ENCODE peak calls at places on chromosomes 12 and 14, in four cellular contexts. D, U, X and B are unnamed samples. For H3K27me3, the result is how much of the 10 kb centered on the place peaks cover.

GRCh38 chr14:64711039-64711438 is 6.8 kb downstream of the PLEKHG3 start:
- DNase-seq in X (peak), D (no peak), U (no peak), B (peak)

GRCh38 chr14:105863296-105864108 is 337.1 kb downstream of the TMEM121 start:
- DNase-seq in U (no peak), X (peak), D (peak), B (peak)

GRCh38 chr14:103905861-103906456 is 22.3 kb upstream of the TDRD9 start:
- DNase-seq in U (no peak), X (no peak), D (no peak), B (no peak)

GRCh38 chr14:30553311-30553989 is 5.5 kb upstream of the G2E3 start:
- DNase-seq in X (no peak), D (no peak), U (no peak), B (no peak)

GRCh38 chr14:93084866-93085857 is 30.6 kb downstream of the ITPK1 start:
- DNase-seq in D (no peak), U (no peak), X (no peak), B (no peak)

GRCh38 chr14:39491134-39491541 is 58.9 kb upstream of the FBXO33 start:
- DNase-seq in X (no peak), U (no peak), D (no peak), B (no peak)

GRCh38 chr12:65881348-65881961 is 57.2 kb downstream of the HMGA2 start:
- DNase-seq in X (peak), D (peak), U (no peak), B (peak)

GRCh38 chr14:64060648-64061096 is 207.9 kb downstream of the SYNE2 start:
- DNase-seq in X (no peak), U (no peak), D (no peak), B (no peak)

GRCh38 chr12:120902846-120903381 is 1.2 kb downstream of the SPPL3 start:
- DNase-seq in D (no peak), U (no peak), X (no peak), B (no peak)

GRCh38 chr14:74634964-74635363 is 22.9 kb upstream of the LTBP2 start:
- DNase-seq in D (no peak), U (no peak), X (no peak), B (no peak)

GRCh38 chr14:34063470-34064164 is 112.7 kb upstream of the EGLN3 start:
- DNase-seq in D (no peak), X (no peak), U (no peak), B (no peak)

GRCh38 chr12:77064891-77065360 is 443 bp downstream of the E2F7 start:
- DNase-seq in X (peak), U (no peak), D (no peak), B (no peak)

GRCh38 chr12:8996682-8997405 is 7.5 kb downstream of the KLRG1 start:
- DNase-seq in X (no peak), D (no peak), U (no peak), B (no peak)

GRCh38 chr14:64812412-64812811 is 67.3 kb downstream of the SPTB start:
- DNase-seq in X (no peak), U (no peak), D (no peak), B (no peak)

GRCh38 chr12:88544991-88545684 is 35.1 kb downstream of the KITLG start:
- DNase-seq in U (no peak), X (no peak), D (no peak), B (no peak)

GRCh38 chr14:50045039-50045711 is 71.2 kb downstream of the VCPKMT start:
- DNase-seq in D (peak), X (peak), U (peak), B (peak)

GRCh38 chr12:32365473-32366064 is 33.8 kb upstream of the FGD4 start:
- DNase-seq in U (peak), D (peak), X (peak), B (peak)

GRCh38 chr14:93056166-93056839 is 59.4 kb downstream of the ITPK1 start:
- DNase-seq in U (no peak), D (no peak), X (no peak), B (no peak)

GRCh38 chr14:100616854-100617714 is 29.9 kb upstream of the BEGAIN start:
- DNase-seq in X (no peak), U (no peak), D (peak), B (no peak)

GRCh38 chr12:42129595-42130204 is 15.0 kb downstream of the GXYLT1 start:
- DNase-seq in X (no peak), D (peak), U (no peak), B (peak)

GRCh38 chr12:117472983-117473382 is 111.6 kb upstream of the NOS1 start:
- DNase-seq in U (no peak), D (no peak), X (no peak), B (no peak)

GRCh38 chr14:63951429-63951828 is 98.6 kb downstream of the SYNE2 start:
- DNase-seq in D (no peak), U (no peak), X (no peak), B (no peak)

GRCh38 chr12:32312049-32312670 is 87.2 kb upstream of the FGD4 start:
- DNase-seq in D (no peak), U (peak), X (no peak), B (no peak)

GRCh38 chr12:128534906-128535305 is 267.9 kb downstream of the TMEM132C start:
- DNase-seq in X (no peak), D (no peak), U (no peak), B (no peak)

GRCh38 chr12:9870311-9870866 is 1.2 kb upstream of the CLEC2B start:
- DNase-seq in X (no peak), U (no peak), D (no peak), B (no peak)

GRCh38 chr12:89080797-89081470 is 271.4 kb downstream of the DUSP6 start:
- DNase-seq in X (no peak), D (no peak), U (no peak), B (no peak)

GRCh38 chr12:72957454-72957853 is 685.3 kb downstream of the TRHDE start:
- DNase-seq in D (no peak), U (no peak), X (no peak), B (no peak)

GRCh38 chr12:57049047-57049446 is 882 bp downstream of the MYO1A start:
- DNase-seq in X (no peak), D (no peak), U (no peak), B (no peak)

DNA sequence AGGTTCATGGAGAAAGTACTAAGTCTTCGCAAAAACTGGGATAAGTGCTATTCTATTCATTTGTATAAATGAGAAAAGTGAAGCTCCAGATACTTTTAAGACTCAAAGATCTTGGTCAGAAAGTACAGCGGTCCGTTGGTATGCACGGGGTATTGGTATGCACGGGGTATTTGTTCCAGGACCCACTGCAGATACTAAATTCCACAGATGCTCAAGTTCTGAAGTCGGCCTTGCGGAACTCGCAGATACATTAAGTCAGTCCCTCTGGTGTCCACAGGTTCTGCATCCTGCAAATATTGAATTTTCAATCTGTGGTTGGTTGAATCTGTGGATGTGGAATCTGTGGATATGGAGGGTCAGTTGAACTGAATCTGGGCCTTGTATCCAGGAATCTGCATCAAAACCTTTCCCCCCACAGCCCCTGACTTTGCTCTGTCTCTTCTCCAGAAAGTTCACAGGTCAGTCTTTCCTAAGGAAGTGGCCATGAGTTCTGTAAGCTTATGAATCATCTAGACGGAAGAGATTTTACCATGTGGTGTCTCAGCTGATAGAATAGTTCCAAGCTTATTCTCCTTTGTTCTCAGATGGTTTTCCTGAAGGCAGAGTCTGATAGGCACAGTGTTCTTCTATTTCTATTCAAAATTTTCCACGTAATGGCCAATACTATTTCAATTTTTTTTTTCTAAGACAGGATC is 274.7 kb downstream of the NEDD1 start:
- DNase-seq in X (no peak), U (no peak), D (no peak), B (no peak)
- H3K27me3 ChIP-seq in X (under half), U (under half), D (under half), B (under half)

GRCh38 chr12:99267038-99267437 is 380.5 kb upstream of the GARIN6 start:
- DNase-seq in D (no peak), U (no peak), X (no peak), B (no peak)
- H3K4me3 ChIP-seq in D (no peak), U (no peak), X (no peak), B (no peak)

GRCh38 chr14:59632381-59632780 is 55.8 kb upstream of the CCDC175 start:
- DNase-seq in D (no peak), U (no peak), X (no peak), B (peak)
- H3K27me3 ChIP-seq in D (under half), U (under half), X (under half), B (under half)

GRCh38 chr12:112010415-112011344 is 2.3 kb downstream of the TMEM116 start:
- DNase-seq in U (no peak), X (no peak), D (no peak), B (no peak)
- H3K4me3 ChIP-seq in U (no peak), X (no peak), D (no peak), B (no peak)

DNA sequence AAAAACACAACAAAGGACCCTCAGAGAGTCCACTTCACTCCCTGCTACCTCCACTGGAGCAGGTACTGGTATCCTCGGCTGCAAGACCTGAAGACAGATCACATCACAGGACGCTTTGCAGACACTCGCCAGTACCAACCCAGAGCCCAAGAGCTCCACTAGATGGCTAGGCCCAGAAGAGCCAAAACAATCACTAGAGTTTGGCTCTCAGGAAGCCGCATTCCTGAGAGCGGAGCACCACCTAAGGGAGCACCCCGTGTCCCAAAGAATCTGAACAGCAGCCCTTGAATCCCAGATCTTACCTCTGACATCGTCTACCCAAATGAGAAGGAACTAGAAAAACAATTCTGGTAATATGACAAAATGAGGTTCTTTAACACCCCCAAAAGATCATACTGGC is 399.8 kb downstream of the RAD51B start:
- DNase-seq in D (no peak), U (no peak), X (no peak), B (no peak)
- H3K27me3 ChIP-seq in D (under half), U (under half), X (under half), B (under half)